ENCODE peak calls at places on chromosomes 6 and 20, in six cellular contexts. X, U, P, J, G and T are unnamed samples.

GRCh38 chr20:61397790-61398189 is 145.7 kb downstream of the CDH4 start:
- DNase-seq in X (no peak), U (no peak), P (no peak), J (no peak), G (no peak), T (no peak)

GRCh38 chr6:140153703-140154102 is 779.3 kb upstream of the CITED2 start:
- DNase-seq in X (no peak), U (no peak), P (no peak), J (peak; percentile 64), G (no peak), T (no peak)

GRCh38 chr6:159692303-159693127 is 526 bp downstream of the SOD2 start:
- DNase-seq in X (peak; percentile 46), U (peak; percentile 59), P (peak; percentile 34), J (peak; percentile 47), G (peak; percentile 79), T (no peak)

GRCh38 chr20:32288225-32288849 is 10.9 kb downstream of the KIF3B start:
- DNase-seq in X (no peak), U (no peak), P (no peak), J (no peak), G (no peak), T (no peak)

GRCh38 chr6:85460951-85461805 is 11.3 kb downstream of the NT5E start:
- DNase-seq in X (no peak), U (no peak), P (no peak), J (peak; percentile 83), G (no peak), T (no peak)

GRCh38 chr6:43758617-43759050 is 11.4 kb upstream of the VEGFA start:
- DNase-seq in X (peak; percentile 89), U (no peak), P (no peak), J (no peak), G (no peak), T (no peak)

GRCh38 chr6:156848123-156848522 is 70.9 kb downstream of the ARID1B start:
- DNase-seq in X (no peak), U (no peak), P (no peak), J (peak; percentile 25), G (no peak), T (no peak)

GRCh38 chr6:157682856-157683481 is 140.1 kb upstream of the SNX9 start:
- DNase-seq in X (no peak), U (no peak), P (no peak), J (peak; percentile 79), G (no peak), T (no peak)

GRCh38 chr6:108562503-108562993 is 1.8 kb downstream of the FOXO3 start:
- DNase-seq in X (peak; percentile 92), U (peak; percentile 49), P (no peak), J (peak; percentile 81), G (no peak), T (no peak)

GRCh38 chr6:3905853-3906190 is 56.6 kb downstream of the FAM50B start:
- DNase-seq in X (peak; percentile 65), U (no peak), P (no peak), J (no peak), G (no peak), T (no peak)

GRCh38 chr6:48714286-48715049 is 603.5 kb upstream of the PTCHD4 start:
- DNase-seq in X (no peak), U (no peak), P (no peak), J (no peak), G (no peak), T (no peak)

GRCh38 chr20:39961667-39962066 is 727.4 kb downstream of the MAFB start:
- DNase-seq in X (no peak), U (peak; percentile 34), P (no peak), J (no peak), G (no peak), T (no peak)

GRCh38 chr20:61803903-61804804 is 261.5 kb downstream of the TAF4 start:
- DNase-seq in X (no peak), U (peak; percentile 19), P (no peak), J (peak; percentile 15), G (no peak), T (no peak)

GRCh38 chr6:3607171-3607570 is 144.3 kb downstream of the PXDC1 start:
- DNase-seq in X (no peak), U (no peak), P (no peak), J (no peak), G (no peak), T (no peak)

GRCh38 chr6:139508023-139508422 is 133.6 kb upstream of the CITED2 start:
- DNase-seq in X (no peak), U (no peak), P (no peak), J (peak; percentile 22), G (no peak), T (no peak)

GRCh38 chr6:90846824-90847223 is 260.0 kb upstream of the MAP3K7 start:
- DNase-seq in X (no peak), U (no peak), P (no peak), J (no peak), G (no peak), T (no peak)

GRCh38 chr20:7375905-7376304 is 564.4 kb downstream of the HAO1 start:
- DNase-seq in X (no peak), U (no peak), P (no peak), J (peak; percentile 42), G (no peak), T (no peak)

GRCh38 chr20:47720636-47721427 is 64.4 kb downstream of the SULF2 start:
- DNase-seq in X (no peak), U (no peak), P (no peak), J (peak; percentile 52), G (no peak), T (no peak)

GRCh38 chr6:158121335-158121734 is 46.7 kb downstream of the SERAC1 start:
- DNase-seq in X (no peak), U (peak; percentile 34), P (no peak), J (no peak), G (no peak), T (no peak)

GRCh38 chr20:32539817-32540675 is 45.1 kb downstream of the NOL4L start:
- DNase-seq in X (no peak), U (peak; percentile 22), P (peak; percentile 55), J (no peak), G (no peak), T (no peak)

GRCh38 chr6:75376347-75377024 is 91.9 kb upstream of the TMEM30A start:
- DNase-seq in X (no peak), U (no peak), P (no peak), J (peak; percentile 40), G (no peak), T (no peak)

GRCh38 chr20:24166412-24166811 is 177.8 kb upstream of the GGTLC1 start:
- DNase-seq in X (no peak), U (no peak), P (no peak), J (no peak), G (no peak), T (no peak)

GRCh38 chr6:27604986-27605385 is 132.1 kb upstream of the ZNF184 start:
- DNase-seq in X (peak; percentile 65), U (no peak), P (no peak), J (no peak), G (no peak), T (no peak)

GRCh38 chr6:123417411-123417810 is 219.3 kb downstream of the TRDN start:
- DNase-seq in X (no peak), U (no peak), P (no peak), J (no peak), G (no peak), T (no peak)

GRCh38 chr6:149252626-149253025 is 64.9 kb upstream of the TAB2 start:
- DNase-seq in X (no peak), U (no peak), P (no peak), J (no peak), G (no peak), T (no peak)

GRCh38 chr20:17867119-17867518 is 101.5 kb downstream of the SNX5 start:
- DNase-seq in X (no peak), U (no peak), P (no peak), J (peak; percentile 47), G (no peak), T (no peak)

GRCh38 chr6:14464716-14465115 is 347.1 kb downstream of the CD83 start:
- DNase-seq in X (no peak), U (no peak), P (no peak), J (no peak), G (no peak), T (no peak)

GRCh38 chr6:108565893-108566292 is 5.2 kb downstream of the FOXO3 start:
- DNase-seq in X (no peak), U (no peak), P (no peak), J (peak; percentile 92), G (no peak), T (no peak)

DNA sequence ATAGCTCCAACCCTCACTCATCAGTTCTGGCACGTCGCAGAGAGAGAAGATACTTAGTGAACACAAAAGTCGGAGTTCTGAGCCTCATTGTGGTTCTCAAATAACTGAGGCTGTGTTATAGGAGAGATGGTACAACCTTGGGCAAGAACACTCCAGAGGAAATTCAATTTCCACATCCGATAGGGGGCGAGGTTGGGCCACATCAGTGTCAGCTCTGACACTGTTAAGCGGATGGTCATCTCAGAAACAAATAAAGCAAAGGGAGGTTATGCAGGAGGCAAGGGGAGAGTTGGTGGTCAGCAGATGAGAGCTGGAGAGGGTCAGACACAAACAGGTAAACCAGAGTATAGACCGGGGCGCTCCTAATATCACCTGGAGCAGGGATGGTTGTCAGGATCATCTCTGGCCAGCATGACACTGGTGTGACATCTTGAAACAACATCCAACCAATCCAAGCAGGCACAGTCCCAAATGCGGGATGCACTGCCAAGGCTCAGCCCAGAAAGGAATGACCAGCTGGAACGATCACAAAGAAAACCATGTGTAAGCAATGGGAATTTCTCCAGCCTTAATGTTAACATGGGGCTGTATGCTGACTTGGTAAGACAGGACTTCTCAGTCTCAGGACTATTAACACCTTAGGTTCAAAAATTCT is 331.8 kb downstream of the HACE1 start:
- DNase-seq in X (peak; percentile 61), U (peak; percentile 24), P (no peak), J (peak; percentile 45), G (no peak), T (no peak)
- TF ChIP-seq CTCF in X (peak; percentile 72), U (no peak), P (no peak), J (peak; percentile 35), G (peak; percentile 62), T (peak; percentile 41)

GRCh38 chr6:54991761-54992330 is 145.3 kb downstream of the FAM83B start:
- DNase-seq in X (no peak), U (no peak), P (no peak), J (no peak), G (no peak), T (no peak)

GRCh38 chr6:54990001-54990400 is 143.4 kb downstream of the FAM83B start:
- DNase-seq in X (no peak), U (no peak), P (no peak), J (no peak), G (no peak), T (no peak)

GRCh38 chr6:54993948-54994347 is 147.4 kb downstream of the FAM83B start:
- DNase-seq in X (no peak), U (no peak), P (no peak), J (no peak), G (no peak), T (no peak)

GRCh38 chr6:54993294-54993693 is 146.7 kb downstream of the FAM83B start:
- DNase-seq in X (no peak), U (no peak), P (no peak), J (no peak), G (no peak), T (no peak)

GRCh38 chr6:54992789-54993188 is 146.2 kb downstream of the FAM83B start:
- DNase-seq in X (peak; percentile 50), U (no peak), P (no peak), J (peak; percentile 39), G (no peak), T (no peak)
- TF ChIP-seq CTCF in X (peak; percentile 75), U (peak; percentile 47), P (no peak), J (peak; percentile 52), G (peak; percentile 61), T (peak; percentile 35)

GRCh38 chr6:24583463-24584389 is 62.3 kb downstream of the KIAA0319 start:
- DNase-seq in X (peak; percentile 76), U (peak; percentile 84), P (peak; percentile 63), J (peak; percentile 63), G (no peak), T (peak; percentile 81)
- TF ChIP-seq CTCF in X (peak; percentile 88), U (peak; percentile 80), P (peak; percentile 94), J (peak; percentile 80), G (peak; percentile 87), T (peak; percentile 79)

GRCh38 chr20:50509923-50510705 is at the start of gene PTPN1:
- DNase-seq in X (peak; percentile 98), U (peak; percentile 98), P (peak; percentile 99), J (peak; percentile 98), G (peak; percentile 98), T (peak; percentile 100)
- TF ChIP-seq CTCF in X (no peak), U (no peak), P (no peak), J (peak; percentile 24), G (peak; percentile 37), T (no peak)